ENCODE peak calls at places on chromosomes 2 and 18, in nine cellular contexts. X is right lobe of liver, Y is breast epithelium, E is endodermal cell, D is HCT116, U is Karpas-422, Z is ascending aorta, V is uterus, I is hepatocyte. W is an unnamed sample.

GRCh38 chr2:96089356-96090180 is 26.8 kb downstream of the ADRA2B start:
- DNase-seq in X (peak), Y (peak), E (no peak), D (no peak), U (no peak), Z (no peak), V (no peak), I (no peak), W (peak)

GRCh38 chr2:232263295-232263694 is 115.3 kb upstream of the ALPP start:
- DNase-seq in X (no peak), Y (no peak), E (no peak), D (no peak), U (no peak), Z (no peak), V (no peak), I (no peak), W (no peak)

GRCh38 chr2:1546023-1546591 is 132.8 kb downstream of the TPO start:
- DNase-seq in X (no peak), Y (no peak), E (peak), D (peak), U (peak), Z (no peak), V (no peak), I (peak), W (no peak)

GRCh38 chr2:101064868-101065549 is 62.9 kb downstream of the RPL31 start:
- DNase-seq in X (no peak), Y (peak), E (no peak), D (peak), U (no peak), Z (no peak), V (no peak), I (peak), W (no peak)

GRCh38 chr2:11004206-11004605 is 92.5 kb downstream of the KCNF1 start:
- DNase-seq in X (no peak), Y (no peak), E (no peak), D (no peak), U (no peak), Z (no peak), V (no peak), I (peak), W (no peak)

GRCh38 chr2:239029958-239030357 is 182.1 kb downstream of the TWIST2 start:
- DNase-seq in X (no peak), Y (no peak), E (no peak), D (no peak), U (no peak), Z (no peak), V (no peak), I (no peak), W (no peak)

GRCh38 chr18:34789768-34790344 is 79.8 kb downstream of the DTNA start:
- DNase-seq in X (no peak), Y (no peak), E (no peak), D (no peak), U (no peak), Z (no peak), V (no peak), I (no peak), W (no peak)

GRCh38 chr2:99278793-99279291 is 22.2 kb downstream of the LYG1 start:
- DNase-seq in X (no peak), Y (no peak), E (no peak), D (no peak), U (no peak), Z (no peak), V (no peak), I (peak), W (no peak)

GRCh38 chr2:193963472-193964119 is 1693.4 kb upstream of the SLC39A10 start:
- DNase-seq in X (no peak), Y (no peak), E (peak), D (peak), U (peak), Z (no peak), V (no peak), I (peak), W (no peak)

GRCh38 chr2:27711804-27712203 is 48.1 kb downstream of the SLC4A1AP start:
- DNase-seq in X (no peak), Y (no peak), E (no peak), D (no peak), U (no peak), Z (no peak), V (no peak), I (no peak), W (no peak)

GRCh38 chr2:227509824-227510619 is 38.1 kb downstream of the AGFG1 start:
- DNase-seq in X (no peak), Y (no peak), E (no peak), D (peak), U (no peak), Z (no peak), V (no peak), I (no peak), W (no peak)

GRCh38 chr18:35376393-35376741 is 770 bp downstream of the ZNF396 start:
- DNase-seq in X (peak), Y (peak), E (peak), D (no peak), U (peak), Z (no peak), V (no peak), I (peak), W (no peak)

GRCh38 chr2:237935740-237936452 is 30.9 kb upstream of the UBE2F start:
- DNase-seq in X (no peak), Y (no peak), E (no peak), D (peak), U (no peak), Z (no peak), V (no peak), I (no peak), W (no peak)

GRCh38 chr2:25664531-25665307 is 8.7 kb downstream of the DTNB start:
- DNase-seq in X (no peak), Y (peak), E (peak), D (peak), U (peak), Z (no peak), V (peak), I (peak), W (no peak)

GRCh38 chr2:109128466-109129355 is at the start of gene SH3RF3:
- DNase-seq in X (peak), Y (no peak), E (peak), D (no peak), U (no peak), Z (no peak), V (peak), I (peak), W (no peak)

DNA sequence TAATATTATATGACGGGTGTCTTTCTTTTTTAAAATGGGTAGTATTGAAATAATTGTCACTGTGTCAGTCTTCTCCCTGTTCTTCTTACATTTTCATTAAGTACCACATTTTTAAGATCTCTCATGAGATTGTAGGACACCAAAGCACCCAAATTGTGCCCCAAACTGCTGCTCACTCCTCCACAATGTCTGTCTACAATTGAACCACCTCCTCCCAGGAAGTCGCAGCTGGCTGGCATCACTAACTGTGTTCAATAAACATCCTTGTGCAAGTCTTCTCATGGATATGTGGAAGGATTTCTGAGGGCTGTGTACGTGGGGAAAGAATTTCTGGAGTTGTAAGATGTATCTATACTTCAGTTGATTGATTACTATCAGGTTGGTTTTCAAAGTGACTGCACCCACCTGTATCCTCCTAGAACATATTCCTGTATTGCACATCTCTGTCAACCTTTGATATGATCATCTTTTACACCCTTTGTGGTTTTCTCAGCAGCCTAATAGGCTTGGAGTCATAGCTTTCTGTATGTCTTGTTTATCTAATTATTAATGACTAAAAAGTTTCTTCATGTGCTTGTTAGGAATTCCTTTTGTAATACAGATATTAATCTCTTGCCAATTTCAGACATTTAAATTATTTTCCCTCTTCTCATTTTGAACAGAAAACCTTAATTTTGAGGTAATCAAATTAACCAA is 774.9 kb downstream of the RNF144A start:
- DNase-seq in X (no peak), Y (no peak), E (no peak), D (no peak), U (no peak), Z (no peak), V (no peak), I (no peak), W (no peak)
- H3K27ac ChIP-seq in X (no peak), Y (no peak), E (no peak), D (no peak), U (no peak), Z (no peak), V (no peak), I (no peak), W (no peak)

DNA sequence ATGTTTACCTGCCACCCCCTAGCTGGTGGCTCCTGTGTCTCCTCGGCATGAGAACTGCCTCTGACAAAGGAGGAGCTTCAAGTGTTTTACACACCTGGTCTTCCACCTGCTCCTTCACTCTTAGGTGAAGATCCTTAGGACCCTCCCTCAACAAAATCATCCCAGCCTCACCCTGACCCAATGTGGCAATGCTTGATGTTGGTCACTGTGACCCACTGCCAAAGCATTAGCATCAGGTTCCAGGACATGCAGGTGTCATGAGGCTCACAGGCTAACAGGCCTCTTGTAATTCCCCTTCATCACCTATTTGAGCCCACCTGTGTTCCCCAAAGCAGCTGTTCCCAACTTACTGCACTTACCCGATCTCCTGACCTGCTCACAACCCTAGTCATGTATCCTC is 9.8 kb downstream of the FZD5 start:
- DNase-seq in X (no peak), Y (no peak), E (no peak), D (no peak), U (no peak), Z (no peak), V (no peak), I (no peak), W (no peak)
- H3K27ac ChIP-seq in X (no peak), Y (no peak), E (no peak), D (no peak), U (no peak), Z (no peak), V (no peak), I (no peak), W (no peak)

GRCh38 chr2:191362841-191363240 is 117.6 kb downstream of the MYO1B start:
- DNase-seq in X (no peak), Y (no peak), E (no peak), D (no peak), U (no peak), Z (no peak), V (no peak), I (no peak), W (no peak)
- H3K27ac ChIP-seq in X (no peak), Y (no peak), E (no peak), D (no peak), U (no peak), Z (no peak), V (no peak), I (no peak), W (no peak)

GRCh38 chr18:31100598-31101147 is 1.5 kb downstream of the DSC2 start:
- DNase-seq in X (no peak), Y (peak), E (peak), D (no peak), U (no peak), Z (no peak), V (no peak), I (peak), W (peak)

GRCh38 chr18:31101148-31102019 is 837 bp downstream of the DSC2 start:
- DNase-seq in X (peak), Y (peak), E (peak), D (no peak), U (no peak), Z (peak), V (peak), I (peak), W (peak)

GRCh38 chr18:31103423-31103822 is 1.2 kb upstream of the DSC2 start:
- DNase-seq in X (no peak), Y (no peak), E (no peak), D (no peak), U (no peak), Z (no peak), V (no peak), I (no peak), W (no peak)

GRCh38 chr18:31102941-31103340 is 720 bp upstream of the DSC2 start:
- DNase-seq in X (no peak), Y (no peak), E (no peak), D (no peak), U (no peak), Z (no peak), V (no peak), I (peak), W (no peak)

DNA sequence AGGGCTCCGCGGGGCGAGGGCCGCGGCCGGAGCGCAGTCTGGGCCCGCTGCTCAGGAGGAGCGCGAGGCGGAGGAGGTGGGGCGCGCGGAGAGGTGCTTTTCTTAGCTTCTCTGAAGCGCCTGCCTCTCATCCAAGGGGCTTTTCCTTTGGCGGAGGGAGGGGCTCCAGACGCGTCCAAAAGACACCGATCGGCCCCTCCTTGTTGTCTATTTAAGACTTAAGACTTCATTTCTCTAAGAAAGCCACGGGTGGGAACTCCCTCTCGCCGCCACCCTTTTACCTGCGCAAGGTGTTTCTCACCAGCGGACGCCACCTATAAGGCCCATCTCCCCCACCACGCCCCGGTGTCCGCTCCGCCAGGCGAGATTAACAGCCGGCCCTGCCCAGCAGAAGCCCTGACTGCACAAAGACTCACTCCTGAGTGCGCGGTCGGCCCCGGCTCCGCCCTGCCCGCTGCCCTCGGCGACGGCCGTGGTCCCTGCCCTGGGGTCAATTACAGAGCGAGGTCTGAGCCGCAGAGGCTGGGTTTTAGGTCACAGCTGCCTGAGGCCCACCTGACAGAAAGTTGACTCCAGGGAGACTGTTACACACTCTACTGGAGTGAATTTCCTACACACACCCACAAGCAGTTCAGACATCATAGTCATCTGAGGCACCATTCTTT is at the start of gene DSC2:
- DNase-seq in X (peak), Y (peak), E (peak), D (no peak), U (no peak), Z (no peak), V (no peak), I (peak), W (peak)
- H3K27ac ChIP-seq in X (peak), Y (peak), E (peak), D (peak), U (no peak), Z (peak), V (peak), I (peak), W (peak)

GRCh38 chr2:67137699-67138098 is 259.4 kb upstream of the ETAA1 start:
- DNase-seq in X (no peak), Y (no peak), E (no peak), D (no peak), U (no peak), Z (no peak), V (no peak), I (no peak), W (no peak)
- H3K27ac ChIP-seq in X (no peak), Y (no peak), E (no peak), D (no peak), U (no peak), Z (no peak), V (no peak), I (no peak), W (no peak)

DNA sequence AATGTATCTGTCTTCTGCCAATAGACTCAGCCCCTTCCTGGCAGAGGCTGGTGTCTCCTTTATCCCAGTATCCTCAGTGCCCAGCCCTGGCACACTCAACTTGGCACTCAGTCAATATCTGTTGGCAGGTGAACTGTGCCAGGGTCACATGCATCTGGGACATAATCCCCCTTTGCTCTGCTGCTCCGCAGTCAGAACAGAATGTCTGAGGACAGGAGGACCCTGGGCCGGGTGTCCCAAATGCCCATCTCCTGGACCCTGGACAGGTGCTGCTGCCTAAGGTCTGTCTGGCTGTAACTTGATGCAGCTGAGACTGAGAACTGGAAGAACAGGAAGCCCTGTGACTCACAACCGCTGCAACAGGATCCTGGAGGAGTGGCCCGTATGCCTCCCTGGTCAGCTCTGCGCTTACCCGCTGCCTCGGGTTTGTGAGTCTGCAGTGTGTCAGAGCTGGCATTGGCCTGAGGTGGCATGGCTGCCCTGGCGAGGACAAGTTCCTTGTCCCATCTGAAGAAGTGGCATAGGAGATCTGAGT is 11.4 kb downstream of the HK2 start:
- DNase-seq in X (peak), Y (peak), E (peak), D (peak), U (no peak), Z (peak), V (peak), I (peak), W (peak)
- H3K27ac ChIP-seq in X (no peak), Y (peak), E (no peak), D (peak), U (no peak), Z (peak), V (no peak), I (peak), W (peak)

W was measured in suprapubic skin.